ENCODE peak calls at places on chromosomes 4 and X, in four cellular contexts. H, F, A and I are unnamed samples.

GRCh38 chr4:39025552-39026085 is 6.6 kb downstream of the TMEM156 start:
- DNase-seq in F (peak), H (no peak), A (peak), I (no peak)

GRCh38 chrX:45758319-45758718 is 557.6 kb upstream of the DIPK2B start:
- DNase-seq in H (no peak), F (no peak), A (peak), I (no peak)

GRCh38 chrX:54181196-54181953 is 1.7 kb downstream of the FAM120C start:
- DNase-seq in H (no peak), F (no peak), A (peak), I (no peak)

GRCh38 chrX:40260123-40260751 is 162.5 kb upstream of the BCOR start:
- DNase-seq in A (peak), H (no peak), F (no peak), I (no peak)

GRCh38 chrX:138925330-138925729 is 213.8 kb upstream of the FGF13 start:
- DNase-seq in F (peak), H (no peak), A (peak), I (no peak)

GRCh38 chrX:75522565-75523411 is at the start of gene ZDHHC15:
- DNase-seq in A (peak), F (no peak), H (no peak), I (peak)

GRCh38 chr4:18529482-18529881 is 507.9 kb upstream of the LCORL start:
- DNase-seq in A (no peak), H (no peak), F (no peak), I (no peak)

GRCh38 chr4:103996637-103997036 is 276.9 kb upstream of the TACR3 start:
- DNase-seq in F (peak), A (peak), H (peak), I (peak)

GRCh38 chr4:57442834-57443291 is 332.7 kb upstream of the IGFBP7 start:
- DNase-seq in F (peak), A (peak), H (no peak), I (peak)

GRCh38 chr4:110926841-110927400 is 304.0 kb upstream of the PITX2 start:
- DNase-seq in F (peak), A (no peak), H (no peak), I (no peak)

GRCh38 chr4:181517521-181517920 is 725.7 kb upstream of the TENM3 start:
- DNase-seq in A (no peak), F (no peak), H (no peak), I (no peak)

GRCh38 chrX:108699368-108699767 is 37.0 kb downstream of the IRS4 start:
- DNase-seq in A (peak), F (peak), H (peak), I (no peak)

GRCh38 chr4:54959656-54960055 is 165.7 kb downstream of the KDR start:
- DNase-seq in A (no peak), F (no peak), H (no peak), I (no peak)

GRCh38 chr4:54967289-54967688 is 158.1 kb downstream of the KDR start:
- DNase-seq in F (no peak), A (no peak), H (no peak), I (no peak)

GRCh38 chr4:54958236-54958635 is 167.2 kb downstream of the KDR start:
- DNase-seq in A (no peak), F (no peak), H (no peak), I (no peak)

DNA sequence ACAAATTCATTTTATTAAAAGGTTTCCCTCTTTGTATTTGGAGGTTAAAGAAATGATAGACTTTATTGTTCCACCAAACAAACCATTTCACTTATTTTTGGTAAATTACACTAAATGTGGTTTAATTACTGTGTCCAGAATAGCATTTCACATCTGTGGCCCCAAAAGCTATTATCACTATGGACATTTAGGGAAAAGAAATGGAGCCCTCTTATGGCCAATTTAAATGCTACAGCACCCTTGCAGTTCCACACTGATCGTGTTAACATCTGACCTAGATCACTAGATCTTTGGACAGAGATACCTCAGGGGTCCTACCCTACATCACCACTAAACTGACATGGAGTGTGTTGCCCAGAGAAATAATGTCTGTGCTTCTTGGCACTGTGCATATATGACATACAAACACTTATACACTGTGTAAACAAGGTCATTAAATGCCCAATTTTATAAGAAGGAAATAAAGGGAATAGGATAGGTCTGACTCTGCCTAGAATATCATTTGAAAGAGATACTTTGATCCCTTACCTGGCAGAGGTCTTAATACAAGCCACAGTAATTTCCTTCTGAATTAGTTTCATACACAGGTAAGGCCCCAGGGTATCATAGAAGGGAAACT is 163.9 kb downstream of the KDR start:
- DNase-seq in H (peak), F (peak), A (peak), I (no peak)
- TF ChIP-seq MAX in H (no peak), F (no peak), A (no peak), I (no peak)

GRCh38 chrX:41722220-41722619 is 1.8 kb upstream of the GPR82 start:
- DNase-seq in H (no peak), A (no peak), F (no peak), I (no peak)

GRCh38 chrX:41721590-41721989 is 2.4 kb upstream of the GPR82 start:
- DNase-seq in A (no peak), F (no peak), H (no peak), I (no peak)

GRCh38 chrX:41722816-41723215 is 1.2 kb upstream of the GPR82 start:
- DNase-seq in F (no peak), A (no peak), H (no peak), I (no peak)

GRCh38 chrX:41723821-41724220 is at the start of gene GPR82:
- DNase-seq in F (no peak), A (peak), H (no peak), I (no peak)

DNA sequence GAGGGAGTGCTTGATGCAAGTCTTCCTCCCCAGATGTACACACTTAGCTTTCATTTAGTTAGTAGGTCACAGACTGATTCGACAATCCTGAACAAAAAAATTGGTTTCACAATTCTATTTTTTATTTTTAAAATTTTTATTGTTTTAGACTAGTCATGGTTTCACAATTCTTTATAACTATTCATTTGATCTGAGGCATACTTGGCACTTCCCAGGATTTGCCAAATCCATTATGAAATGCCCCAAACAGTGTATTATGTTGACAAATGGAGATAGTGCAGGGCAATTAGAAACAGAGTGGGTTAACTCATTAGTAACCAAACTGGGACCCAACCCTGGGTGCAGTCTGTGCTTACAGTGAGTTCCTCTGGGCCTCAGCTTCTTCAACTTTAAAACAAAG is 676 bp upstream of the GPR82 start:
- DNase-seq in A (no peak), H (no peak), F (no peak), I (no peak)
- TF ChIP-seq MAX in A (no peak), H (no peak), F (no peak), I (no peak)

DNA sequence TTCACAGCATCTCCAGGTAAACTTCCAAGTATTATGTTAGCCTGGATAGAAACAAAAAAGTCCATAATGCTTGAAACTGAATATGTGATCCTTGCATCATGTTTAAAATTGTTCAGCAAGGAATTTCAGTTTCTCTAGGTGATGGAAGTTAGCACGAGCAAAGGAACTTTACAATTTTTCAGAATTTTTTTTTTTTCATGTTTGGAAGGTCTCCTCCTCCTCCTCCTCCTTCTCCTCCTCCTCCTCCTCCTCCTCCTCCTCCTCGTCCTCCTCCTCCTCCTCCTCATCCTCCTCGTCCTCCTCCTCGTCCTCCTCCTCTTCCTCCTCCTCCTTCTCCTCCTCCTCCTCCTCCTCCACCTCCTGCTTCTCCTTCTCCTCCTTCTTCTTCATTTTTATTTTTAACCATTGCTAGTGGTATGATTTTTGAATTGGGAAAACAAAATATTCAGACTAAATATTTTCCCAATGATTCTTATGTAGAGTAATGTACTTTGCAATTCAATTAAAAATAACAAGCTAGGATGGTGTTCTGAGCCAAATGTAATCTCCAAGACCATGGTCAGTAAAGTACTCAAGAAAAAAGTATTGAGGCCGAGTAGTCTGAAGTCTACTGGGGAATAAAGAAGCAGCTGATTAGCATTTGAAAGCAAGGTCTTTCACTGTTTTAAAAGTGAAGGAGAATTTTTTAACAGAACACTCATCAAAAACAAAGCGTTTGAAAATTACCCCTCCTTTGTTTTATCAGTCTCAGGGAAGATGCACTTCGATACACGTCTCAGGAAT is 420.9 kb upstream of the ATOH1 start:
- DNase-seq in A (no peak), F (no peak), H (no peak), I (no peak)
- TF ChIP-seq MAX in A (no peak), F (no peak), H (no peak), I (no peak)

GRCh38 chr4:175273995-175274753 is 356.0 kb downstream of the ADAM29 start:
- DNase-seq in A (no peak), F (no peak), H (no peak), I (no peak)
- TF ChIP-seq MAX in A (no peak), F (no peak), H (no peak), I (no peak)